ENCODE peak calls at places on chromosomes 3 and 15, in ten cellular contexts. One of them, this sample, is unnamed.

GRCh38 chr3:127684871-127685707 is 12.3 kb downstream of the ABTB1 start:
- DNase-seq in A549: no peak
- DNase-seq in mesenchymal stem cell: no peak
- DNase-seq in fibroblast of lung: no peak
- DNase-seq in upper lobe of left lung: peak; percentile 21
- DNase-seq in tibial artery: peak; percentile 17
- DNase-seq in pancreas: peak; percentile 10
- DNase-seq in uterus: peak; percentile 10
- DNase-seq in CD8-positive, alpha-beta T cell: no peak
- DNase-seq in stomach: no peak
- DNase-seq in this sample: no peak

GRCh38 chr15:38651328-38652038 is 86.9 kb upstream of the RASGRP1 start:
- DNase-seq in A549: no peak
- DNase-seq in mesenchymal stem cell: no peak
- DNase-seq in fibroblast of lung: no peak
- DNase-seq in upper lobe of left lung: no peak
- DNase-seq in tibial artery: no peak
- DNase-seq in pancreas: no peak
- DNase-seq in uterus: no peak
- DNase-seq in CD8-positive, alpha-beta T cell: peak; percentile 78
- DNase-seq in stomach: no peak
- DNase-seq in this sample: no peak

GRCh38 chr3:31105438-31106077 is 211.1 kb upstream of the GADL1 start:
- DNase-seq in A549: peak; percentile 15
- DNase-seq in mesenchymal stem cell: peak; percentile 85
- DNase-seq in fibroblast of lung: peak; percentile 93
- DNase-seq in upper lobe of left lung: no peak
- DNase-seq in tibial artery: no peak
- DNase-seq in pancreas: no peak
- DNase-seq in uterus: no peak
- DNase-seq in CD8-positive, alpha-beta T cell: no peak
- DNase-seq in stomach: no peak
- DNase-seq in this sample: no peak

GRCh38 chr15:99507732-99508571 is 57.8 kb upstream of the MEF2A start:
- DNase-seq in A549: no peak
- DNase-seq in mesenchymal stem cell: peak; percentile 90
- DNase-seq in fibroblast of lung: peak; percentile 86
- DNase-seq in upper lobe of left lung: no peak
- DNase-seq in tibial artery: peak; percentile 41
- DNase-seq in pancreas: no peak
- DNase-seq in uterus: peak; percentile 75
- DNase-seq in CD8-positive, alpha-beta T cell: no peak
- DNase-seq in stomach: no peak
- DNase-seq in this sample: no peak

GRCh38 chr3:107992976-107993684 is 97.7 kb downstream of the CD47 start:
- DNase-seq in A549: peak; percentile 7
- DNase-seq in mesenchymal stem cell: peak; percentile 58
- DNase-seq in fibroblast of lung: peak; percentile 22
- DNase-seq in upper lobe of left lung: peak; percentile 53
- DNase-seq in tibial artery: no peak
- DNase-seq in pancreas: no peak
- DNase-seq in uterus: no peak
- DNase-seq in CD8-positive, alpha-beta T cell: no peak
- DNase-seq in stomach: no peak
- DNase-seq in this sample: no peak

GRCh38 chr3:4819294-4819693 is 159.9 kb upstream of the BHLHE40 start:
- DNase-seq in A549: no peak
- DNase-seq in mesenchymal stem cell: no peak
- DNase-seq in fibroblast of lung: no peak
- DNase-seq in upper lobe of left lung: no peak
- DNase-seq in tibial artery: no peak
- DNase-seq in pancreas: no peak
- DNase-seq in uterus: no peak
- DNase-seq in CD8-positive, alpha-beta T cell: no peak
- DNase-seq in stomach: no peak
- DNase-seq in this sample: no peak

GRCh38 chr3:49535971-49536874 is 18.1 kb upstream of the BSN start:
- DNase-seq in A549: no peak
- DNase-seq in mesenchymal stem cell: no peak
- DNase-seq in fibroblast of lung: no peak
- DNase-seq in upper lobe of left lung: no peak
- DNase-seq in tibial artery: no peak
- DNase-seq in pancreas: no peak
- DNase-seq in uterus: no peak
- DNase-seq in CD8-positive, alpha-beta T cell: no peak
- DNase-seq in stomach: no peak
- DNase-seq in this sample: no peak

GRCh38 chr3:4001976-4002375 is 202.7 kb downstream of the LRRN1 start:
- DNase-seq in A549: no peak
- DNase-seq in mesenchymal stem cell: no peak
- DNase-seq in fibroblast of lung: no peak
- DNase-seq in upper lobe of left lung: no peak
- DNase-seq in tibial artery: no peak
- DNase-seq in pancreas: no peak
- DNase-seq in uterus: no peak
- DNase-seq in CD8-positive, alpha-beta T cell: no peak
- DNase-seq in stomach: no peak
- DNase-seq in this sample: no peak

GRCh38 chr3:130892759-130893239 is 1.1 kb upstream of the ATP2C1 start:
- DNase-seq in A549: peak; percentile 73
- DNase-seq in mesenchymal stem cell: peak; percentile 85
- DNase-seq in fibroblast of lung: peak; percentile 86
- DNase-seq in upper lobe of left lung: peak; percentile 74
- DNase-seq in tibial artery: peak; percentile 73
- DNase-seq in pancreas: no peak
- DNase-seq in uterus: peak; percentile 49
- DNase-seq in CD8-positive, alpha-beta T cell: peak; percentile 60
- DNase-seq in stomach: peak; percentile 74
- DNase-seq in this sample: peak; percentile 5

GRCh38 chr3:45795882-45796765 is at the start of gene SLC6A20:
- DNase-seq in A549: no peak
- DNase-seq in mesenchymal stem cell: no peak
- DNase-seq in fibroblast of lung: no peak
- DNase-seq in upper lobe of left lung: no peak
- DNase-seq in tibial artery: no peak
- DNase-seq in pancreas: peak; percentile 53
- DNase-seq in uterus: no peak
- DNase-seq in CD8-positive, alpha-beta T cell: peak; percentile 49
- DNase-seq in stomach: peak; percentile 44
- DNase-seq in this sample: no peak

GRCh38 chr3:58719684-58720083 is 53.1 kb upstream of the FAM3D start:
- DNase-seq in A549: no peak
- DNase-seq in mesenchymal stem cell: no peak
- DNase-seq in fibroblast of lung: no peak
- DNase-seq in upper lobe of left lung: no peak
- DNase-seq in tibial artery: no peak
- DNase-seq in pancreas: no peak
- DNase-seq in uterus: no peak
- DNase-seq in CD8-positive, alpha-beta T cell: no peak
- DNase-seq in stomach: no peak
- DNase-seq in this sample: no peak

GRCh38 chr3:130276203-130276803 is 69.2 kb upstream of the COL6A5 start:
- DNase-seq in A549: peak; percentile 39
- DNase-seq in mesenchymal stem cell: peak; percentile 65
- DNase-seq in fibroblast of lung: peak; percentile 74
- DNase-seq in upper lobe of left lung: peak; percentile 22
- DNase-seq in tibial artery: no peak
- DNase-seq in pancreas: no peak
- DNase-seq in uterus: no peak
- DNase-seq in CD8-positive, alpha-beta T cell: no peak
- DNase-seq in stomach: no peak
- DNase-seq in this sample: no peak

GRCh38 chr15:49620174-49620573 is 444 bp downstream of the FAM227B start:
- DNase-seq in A549: peak; percentile 7
- DNase-seq in mesenchymal stem cell: peak; percentile 50
- DNase-seq in fibroblast of lung: peak; percentile 62
- DNase-seq in upper lobe of left lung: no peak
- DNase-seq in tibial artery: no peak
- DNase-seq in pancreas: no peak
- DNase-seq in uterus: no peak
- DNase-seq in CD8-positive, alpha-beta T cell: no peak
- DNase-seq in stomach: no peak
- DNase-seq in this sample: no peak

GRCh38 chr15:29061746-29062660 is 176.2 kb downstream of the APBA2 start:
- DNase-seq in A549: no peak
- DNase-seq in mesenchymal stem cell: no peak
- DNase-seq in fibroblast of lung: peak; percentile 9
- DNase-seq in upper lobe of left lung: no peak
- DNase-seq in tibial artery: no peak
- DNase-seq in pancreas: no peak
- DNase-seq in uterus: no peak
- DNase-seq in CD8-positive, alpha-beta T cell: no peak
- DNase-seq in stomach: no peak
- DNase-seq in this sample: no peak
- H3K27ac ChIP-seq in A549: no peak overlapping the region
- H3K27ac ChIP-seq in mesenchymal stem cell: no peak overlapping the region
- H3K27ac ChIP-seq in fibroblast of lung: no peak overlapping the region
- H3K27ac ChIP-seq in upper lobe of left lung: no peak overlapping the region
- H3K27ac ChIP-seq in tibial artery: no peak overlapping the region
- H3K27ac ChIP-seq in pancreas: no peak overlapping the region
- H3K27ac ChIP-seq in uterus: no peak overlapping the region
- H3K27ac ChIP-seq in CD8-positive, alpha-beta T cell: no peak overlapping the region
- H3K27ac ChIP-seq in stomach: no peak overlapping the region
- H3K27ac ChIP-seq in this sample: peak overlapping the region; percentile 66

GRCh38 chr3:23071758-23072157 is 131.4 kb upstream of the UBE2E2 start:
- DNase-seq in A549: no peak
- DNase-seq in mesenchymal stem cell: no peak
- DNase-seq in fibroblast of lung: no peak
- DNase-seq in upper lobe of left lung: peak; percentile 51
- DNase-seq in tibial artery: peak; percentile 41
- DNase-seq in pancreas: no peak
- DNase-seq in uterus: no peak
- DNase-seq in CD8-positive, alpha-beta T cell: no peak
- DNase-seq in stomach: no peak
- DNase-seq in this sample: peak; percentile 16
- H3K27ac ChIP-seq in A549: no peak overlapping the region
- H3K27ac ChIP-seq in mesenchymal stem cell: no peak overlapping the region
- H3K27ac ChIP-seq in fibroblast of lung: no peak overlapping the region
- H3K27ac ChIP-seq in upper lobe of left lung: no peak overlapping the region
- H3K27ac ChIP-seq in tibial artery: no peak overlapping the region
- H3K27ac ChIP-seq in pancreas: no peak overlapping the region
- H3K27ac ChIP-seq in uterus: no peak overlapping the region
- H3K27ac ChIP-seq in CD8-positive, alpha-beta T cell: no peak overlapping the region
- H3K27ac ChIP-seq in stomach: no peak overlapping the region
- H3K27ac ChIP-seq in this sample: no peak overlapping the region

GRCh38 chr15:66709884-66710283 is 7.8 kb downstream of the SMAD6 start:
- DNase-seq in A549: no peak
- DNase-seq in mesenchymal stem cell: no peak
- DNase-seq in fibroblast of lung: no peak
- DNase-seq in upper lobe of left lung: no peak
- DNase-seq in tibial artery: no peak
- DNase-seq in pancreas: no peak
- DNase-seq in uterus: no peak
- DNase-seq in CD8-positive, alpha-beta T cell: no peak
- DNase-seq in stomach: no peak
- DNase-seq in this sample: no peak

GRCh38 chr15:66713843-66714508 is 11.9 kb downstream of the SMAD6 start:
- DNase-seq in A549: no peak
- DNase-seq in mesenchymal stem cell: no peak
- DNase-seq in fibroblast of lung: no peak
- DNase-seq in upper lobe of left lung: no peak
- DNase-seq in tibial artery: no peak
- DNase-seq in pancreas: no peak
- DNase-seq in uterus: no peak
- DNase-seq in CD8-positive, alpha-beta T cell: no peak
- DNase-seq in stomach: no peak
- DNase-seq in this sample: no peak

GRCh38 chr15:66711260-66711659 is 9.2 kb downstream of the SMAD6 start:
- DNase-seq in A549: no peak
- DNase-seq in mesenchymal stem cell: no peak
- DNase-seq in fibroblast of lung: no peak
- DNase-seq in upper lobe of left lung: no peak
- DNase-seq in tibial artery: no peak
- DNase-seq in pancreas: no peak
- DNase-seq in uterus: no peak
- DNase-seq in CD8-positive, alpha-beta T cell: no peak
- DNase-seq in stomach: no peak
- DNase-seq in this sample: no peak

GRCh38 chr15:66714543-66714981 is 12.5 kb downstream of the SMAD6 start:
- DNase-seq in A549: no peak
- DNase-seq in mesenchymal stem cell: peak; percentile 54
- DNase-seq in fibroblast of lung: peak; percentile 60
- DNase-seq in upper lobe of left lung: peak; percentile 65
- DNase-seq in tibial artery: no peak
- DNase-seq in pancreas: no peak
- DNase-seq in uterus: no peak
- DNase-seq in CD8-positive, alpha-beta T cell: no peak
- DNase-seq in stomach: no peak
- DNase-seq in this sample: no peak

DNA sequence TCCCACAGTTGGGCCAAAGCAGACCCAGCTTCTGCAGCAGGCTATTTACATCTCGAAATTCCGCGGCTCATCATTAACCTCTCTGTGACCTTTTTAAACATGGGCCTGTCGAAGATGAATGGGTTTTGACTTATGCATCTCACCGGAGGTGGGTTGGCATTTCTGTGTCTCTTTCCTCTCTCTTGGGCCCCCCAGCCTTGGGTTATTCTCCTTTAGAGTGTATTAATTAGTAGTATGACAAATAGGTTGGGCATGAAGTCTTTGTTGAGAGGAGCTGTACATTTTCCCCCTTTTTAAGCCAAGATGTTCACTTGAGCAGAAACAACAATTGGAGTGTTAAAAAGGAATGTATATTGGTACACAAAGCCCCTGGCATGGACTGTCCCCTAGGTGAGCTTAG is 9.8 kb downstream of the SMAD6 start:
- DNase-seq in A549: no peak
- DNase-seq in mesenchymal stem cell: peak; percentile 44
- DNase-seq in fibroblast of lung: no peak
- DNase-seq in upper lobe of left lung: no peak
- DNase-seq in tibial artery: no peak
- DNase-seq in pancreas: no peak
- DNase-seq in uterus: no peak
- DNase-seq in CD8-positive, alpha-beta T cell: no peak
- DNase-seq in stomach: no peak
- DNase-seq in this sample: no peak
- H3K27ac ChIP-seq in A549: peak overlapping the region; percentile 46
- H3K27ac ChIP-seq in mesenchymal stem cell: no peak overlapping the region
- H3K27ac ChIP-seq in fibroblast of lung: no peak overlapping the region
- H3K27ac ChIP-seq in upper lobe of left lung: peak overlapping the region; percentile 39
- H3K27ac ChIP-seq in tibial artery: peak overlapping the region; percentile 14
- H3K27ac ChIP-seq in pancreas: no peak overlapping the region
- H3K27ac ChIP-seq in uterus: no peak overlapping the region
- H3K27ac ChIP-seq in CD8-positive, alpha-beta T cell: no peak overlapping the region
- H3K27ac ChIP-seq in stomach: no peak overlapping the region
- H3K27ac ChIP-seq in this sample: no peak overlapping the region

DNA sequence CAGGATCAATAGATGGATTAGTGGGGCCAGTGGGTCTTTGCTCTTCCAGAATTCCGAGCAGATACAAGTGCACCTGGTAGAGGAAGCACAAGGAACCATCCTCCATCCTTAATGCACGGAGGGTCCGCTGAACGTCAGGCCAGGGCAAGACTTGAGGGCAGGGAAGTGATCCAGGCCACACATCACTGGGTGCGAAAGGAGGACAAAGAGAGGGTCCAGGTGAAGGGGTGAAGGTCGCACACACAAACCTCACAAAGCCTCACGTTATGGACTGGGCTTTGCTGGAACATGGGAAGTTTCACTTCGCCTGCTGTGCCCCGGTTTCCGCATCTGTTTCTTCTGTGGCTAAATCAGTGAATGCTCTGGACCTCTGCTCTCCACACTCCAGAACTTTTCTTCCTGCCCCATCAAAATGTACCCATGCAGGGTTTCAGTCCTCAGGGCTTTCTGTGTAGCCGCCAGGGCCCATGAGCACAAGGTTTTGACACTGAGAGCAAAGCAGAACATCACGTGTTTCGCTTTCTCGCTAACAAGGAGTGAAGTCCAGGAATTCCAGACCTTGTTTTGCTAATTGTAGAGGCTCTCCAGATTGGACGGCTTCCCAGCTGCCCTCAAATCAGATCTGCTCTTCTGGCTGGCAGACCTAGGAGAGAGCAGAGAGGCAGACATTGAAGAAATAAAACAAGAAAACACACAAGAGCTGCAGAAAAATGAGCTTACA is 56.3 kb downstream of the KLF15 start:
- DNase-seq in A549: no peak
- DNase-seq in mesenchymal stem cell: no peak
- DNase-seq in fibroblast of lung: peak; percentile 22
- DNase-seq in upper lobe of left lung: peak; percentile 85
- DNase-seq in tibial artery: peak; percentile 69
- DNase-seq in pancreas: no peak
- DNase-seq in uterus: no peak
- DNase-seq in CD8-positive, alpha-beta T cell: no peak
- DNase-seq in stomach: peak; percentile 73
- DNase-seq in this sample: no peak
- H3K27ac ChIP-seq in A549: no peak overlapping the region
- H3K27ac ChIP-seq in mesenchymal stem cell: no peak overlapping the region
- H3K27ac ChIP-seq in fibroblast of lung: no peak overlapping the region
- H3K27ac ChIP-seq in upper lobe of left lung: no peak overlapping the region
- H3K27ac ChIP-seq in tibial artery: peak overlapping the region; percentile 66
- H3K27ac ChIP-seq in pancreas: no peak overlapping the region
- H3K27ac ChIP-seq in uterus: peak overlapping the region; percentile 33
- H3K27ac ChIP-seq in CD8-positive, alpha-beta T cell: no peak overlapping the region
- H3K27ac ChIP-seq in stomach: peak overlapping the region; percentile 61
- H3K27ac ChIP-seq in this sample: no peak overlapping the region

This sample was measured in substantia nigra.